ENCODE peak calls at places on chromosomes 6 and 20, in five cellular contexts. U is fibroblast of pulmonary artery, A is brain microvascular endothelial cell, Q is suprapubic skin, P is fibroblast of lung. Z is an unnamed sample.

GRCh38 chr6:43970913-43971775 is 156.1 kb downstream of the MRPL14 start:
- DNase-seq in A (no peak), Q (no peak), U (no peak), P (no peak), Z (no peak)

GRCh38 chr6:74044417-74045096 is 348.6 kb downstream of the CD109 start:
- DNase-seq in Q (no peak), U (peak), A (peak), P (peak), Z (no peak)

GRCh38 chr20:4508773-4509172 is 212.9 kb upstream of the PRND start:
- DNase-seq in A (no peak), U (no peak), Q (no peak), P (no peak), Z (peak)

GRCh38 chr20:63697357-63697867 is 960 bp downstream of the TNFRSF6B start:
- DNase-seq in P (no peak), A (no peak), U (no peak), Q (no peak), Z (no peak)

GRCh38 chr6:69090132-69090531 is 455.1 kb downstream of the ADGRB3 start:
- DNase-seq in U (peak), A (peak), Q (no peak), P (peak), Z (peak)

GRCh38 chr20:59149678-59150504 is 13.7 kb upstream of the ZNF831 start:
- DNase-seq in Q (no peak), P (no peak), U (no peak), A (no peak), Z (no peak)

GRCh38 chr20:44089987-44090674 is 96.9 kb downstream of the JPH2 start:
- DNase-seq in A (peak), Q (no peak), P (peak), U (peak), Z (peak)

GRCh38 chr6:16433338-16433737 is 195.0 kb downstream of the GMPR start:
- DNase-seq in A (no peak), P (no peak), U (no peak), Q (no peak), Z (no peak)

GRCh38 chr20:46342451-46343357 is 34.4 kb upstream of the CDH22 start:
- DNase-seq in Q (no peak), U (no peak), P (no peak), A (no peak), Z (no peak)

GRCh38 chr6:139748353-139749146 is 374.1 kb upstream of the CITED2 start:
- DNase-seq in A (peak), Q (no peak), U (peak), P (no peak), Z (no peak)

GRCh38 chr20:49769125-49769581 is 43.5 kb upstream of the SLC9A8 start:
- DNase-seq in Q (no peak), A (no peak), P (no peak), U (peak), Z (no peak)

GRCh38 chr6:22877946-22878705 is 308.8 kb downstream of the HDGFL1 start:
- DNase-seq in P (peak), A (peak), Q (no peak), U (peak), Z (peak)

GRCh38 chr20:47330933-47331708 is 25.4 kb downstream of the ZMYND8 start:
- DNase-seq in A (peak), U (peak), Q (no peak), P (peak), Z (peak)

GRCh38 chr6:45837541-45838200 is 178.0 kb downstream of the CLIC5 start:
- DNase-seq in P (no peak), Q (no peak), A (no peak), U (no peak), Z (no peak)

GRCh38 chr6:33175436-33176069 is 16.7 kb downstream of the COL11A2 start:
- DNase-seq in Q (no peak), P (no peak), A (no peak), U (no peak), Z (no peak)
- TF ChIP-seq CTCF in Q (no peak), P (no peak), A (no peak), U (no peak), Z (peak)

DNA sequence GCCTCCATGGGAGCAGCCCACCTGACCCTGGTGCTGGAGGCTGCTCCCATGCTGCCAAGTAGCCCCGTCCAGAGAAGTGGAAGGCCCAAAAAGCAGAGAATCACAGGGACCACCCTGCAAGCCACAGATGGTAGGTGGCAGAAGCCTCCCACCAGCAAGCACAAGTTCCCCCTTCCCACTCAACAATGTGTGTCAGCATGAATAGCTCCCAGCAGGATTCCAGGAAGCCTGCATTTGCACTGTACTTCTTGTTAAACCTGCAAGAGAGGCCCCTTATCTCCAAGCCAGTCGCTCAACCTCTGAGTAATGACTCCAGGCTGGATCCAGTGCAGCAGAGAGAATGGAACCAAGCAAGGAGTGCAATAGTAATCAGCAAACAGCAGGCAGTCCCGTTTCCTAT is 180.8 kb upstream of the CST7 start:
- DNase-seq in P (no peak), A (peak), U (no peak), Q (peak), Z (peak)
- H3K4me3 ChIP-seq in P (no peak), A (no peak), U (no peak), Q (no peak), Z (no peak)

GRCh38 chr6:138004423-138005287 is 102.6 kb downstream of the PERP start:
- DNase-seq in A (peak), P (peak), Q (no peak), U (peak), Z (peak)
- TF ChIP-seq CTCF in A (peak), P (peak), Q (peak), U (peak), Z (peak)

DNA sequence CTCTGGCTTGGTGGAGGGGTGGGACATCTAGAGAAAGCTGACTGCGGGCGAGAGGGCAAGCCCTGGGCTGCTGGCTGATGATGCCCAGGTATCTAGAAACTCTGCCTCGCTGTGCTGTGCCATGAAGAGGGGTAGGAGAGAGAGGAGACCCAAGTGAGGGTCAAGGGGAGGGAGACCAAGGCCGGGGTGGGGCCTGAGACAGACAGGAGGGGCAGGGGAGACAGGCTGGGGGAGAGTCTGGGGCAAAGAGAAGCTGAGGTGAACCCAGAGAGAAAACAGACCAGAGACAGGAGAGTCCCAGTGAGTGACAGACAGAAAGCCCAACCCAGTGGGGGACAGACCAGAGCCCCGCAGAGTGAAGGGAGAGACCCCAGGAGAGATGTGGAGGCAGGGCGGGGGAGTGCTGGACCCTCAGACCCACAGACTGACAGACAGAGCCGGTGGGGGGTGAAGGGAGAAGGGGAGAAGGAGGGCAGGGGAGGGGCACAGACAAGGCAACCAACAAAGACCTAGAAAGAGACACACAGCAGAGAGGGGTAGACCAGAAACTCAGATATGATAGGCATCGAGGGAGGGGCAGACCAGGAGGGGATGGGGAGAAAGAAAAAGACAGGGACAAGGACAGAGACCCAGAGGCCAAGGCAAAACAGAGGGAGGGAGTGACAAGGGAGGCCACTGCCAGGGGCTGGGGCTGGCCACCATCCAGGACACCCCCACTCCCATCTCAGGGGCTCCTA is 5.9 kb downstream of the TEAD3 start:
- DNase-seq in U (no peak), A (no peak), Q (no peak), P (no peak), Z (no peak)
- H3K4me3 ChIP-seq in U (no peak), A (no peak), Q (peak), P (no peak), Z (no peak)

GRCh38 chr6:163888030-163888819 is 473.7 kb downstream of the QKI start:
- DNase-seq in P (no peak), A (no peak), Q (no peak), U (no peak), Z (no peak)
- TF ChIP-seq CTCF in P (no peak), A (no peak), Q (no peak), U (no peak), Z (no peak)

GRCh38 chr6:105136433-105137350 is 43.1 kb downstream of the POPDC3 start:
- DNase-seq in Q (peak), P (peak), U (peak), A (peak), Z (peak)
- H3K4me3 ChIP-seq in Q (peak), P (peak), U (peak), A (peak), Z (peak)

DNA sequence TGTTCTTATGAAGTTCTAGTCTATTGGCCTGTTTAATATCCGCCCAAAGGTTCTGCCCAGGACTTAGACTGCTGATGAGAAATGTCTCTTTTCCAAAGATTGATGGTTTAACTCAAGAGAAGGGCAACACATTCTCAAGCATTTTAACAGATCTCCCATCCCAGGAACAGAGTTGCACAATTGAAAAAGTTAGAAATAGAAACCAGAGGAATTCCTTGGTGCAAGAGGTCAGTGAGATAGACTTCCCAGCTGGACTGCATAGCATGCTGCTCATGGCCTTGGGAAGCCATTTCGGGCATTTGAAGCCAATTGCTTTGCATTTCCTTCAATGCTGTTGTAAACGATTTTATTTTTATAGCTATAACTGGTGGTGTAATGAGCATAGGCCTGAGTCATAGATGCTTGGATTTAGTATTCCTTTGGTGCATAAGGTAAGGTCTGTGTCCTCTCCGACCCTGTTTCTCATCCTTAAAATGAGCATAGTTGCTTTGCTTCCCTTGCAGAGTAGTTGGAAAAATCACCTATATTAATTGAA is 292.2 kb upstream of the JAG1 start:
- DNase-seq in Q (no peak), P (peak), U (peak), A (no peak), Z (no peak)
- TF ChIP-seq CTCF in Q (no peak), P (no peak), U (no peak), A (no peak), Z (no peak)

DNA sequence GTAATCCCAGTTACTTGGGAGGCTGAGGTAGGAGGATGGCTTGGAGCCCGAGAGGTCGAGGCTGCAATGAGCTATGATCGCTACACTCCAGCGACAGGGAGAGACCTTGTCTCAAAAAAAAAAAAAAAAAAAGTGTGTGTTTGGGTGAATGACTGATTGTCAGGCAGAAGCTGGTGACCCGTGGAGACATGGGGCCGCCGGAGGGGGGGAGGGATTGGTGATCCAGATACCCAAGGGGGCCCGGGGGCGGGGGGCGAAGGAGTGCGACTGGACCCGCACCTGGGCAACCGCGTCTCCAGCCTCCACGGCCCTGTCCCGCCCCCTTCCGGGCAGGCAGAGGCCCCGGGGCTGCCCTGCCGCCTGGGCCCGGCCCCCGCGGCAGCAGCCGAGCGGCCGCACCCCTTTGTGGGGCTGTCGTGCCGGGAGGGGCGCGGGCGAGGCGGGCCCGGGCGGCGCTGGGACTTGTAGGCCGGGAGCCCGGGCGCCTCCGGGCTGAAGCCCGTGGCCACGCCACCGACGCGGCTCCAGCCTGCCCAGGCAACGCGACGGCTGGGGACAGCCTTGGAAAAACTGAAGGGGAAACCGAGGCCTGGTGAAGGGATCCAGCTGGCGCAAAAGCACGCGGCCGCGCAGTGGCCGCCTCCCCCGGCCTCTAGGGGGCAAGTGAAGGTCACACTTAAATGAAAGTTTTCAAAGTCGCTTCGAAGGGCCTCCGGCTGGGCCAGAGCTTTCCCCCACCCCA is 2.1 kb upstream of the RBM38 start:
- DNase-seq in Q (no peak), A (no peak), U (peak), P (peak), Z (peak)
- H3K4me3 ChIP-seq in Q (peak), A (peak), U (peak), P (no peak), Z (no peak)

GRCh38 chr6:127634178-127634577 is 57.2 kb downstream of the C6orf58 start:
- DNase-seq in A (no peak), U (no peak), Q (no peak), P (no peak), Z (no peak)
- TF ChIP-seq CTCF in A (no peak), U (no peak), Q (no peak), P (no peak), Z (no peak)

Z was measured in astrocyte of the spinal cord.